ENCODE peak calls at places on chromosomes 2 and 18, in four cellular contexts. V is GM12878, Z is K562, K is HepG2. D is an unnamed sample.

GRCh38 chr2:190881480-190882326 is 1.1 kb downstream of the GLS start:
- DNase-seq in Z (peak; percentile 74), V (peak; percentile 80), K (peak; percentile 90), D (peak; percentile 54)

GRCh38 chr2:102806250-102806837 is 44.5 kb downstream of the TMEM182 start:
- DNase-seq in Z (peak; percentile 74), V (no peak), K (peak; percentile 73), D (peak; percentile 81)

GRCh38 chr2:157193461-157193860 is 64.0 kb upstream of the GALNT5 start:
- DNase-seq in K (no peak), Z (no peak), V (no peak), D (no peak)

GRCh38 chr2:84169871-84170270 is 289.2 kb downstream of the SUCLG1 start:
- DNase-seq in K (no peak), Z (no peak), V (no peak), D (no peak)

GRCh38 chr2:25586726-25587144 is 86.6 kb downstream of the DTNB start:
- DNase-seq in Z (no peak), K (no peak), V (peak; percentile 92), D (no peak)

GRCh38 chr18:21300035-21300434 is 58.0 kb downstream of the GREB1L start:
- DNase-seq in K (no peak), Z (no peak), V (no peak), D (no peak)

GRCh38 chr2:110994250-110994961 is 126.3 kb upstream of the BCL2L11 start:
- DNase-seq in K (no peak), V (no peak), Z (no peak), D (no peak)

GRCh38 chr18:26479686-26480079 is 68.7 kb downstream of the KCTD1 start:
- DNase-seq in K (no peak), V (no peak), Z (no peak), D (no peak)

GRCh38 chr18:26134110-26134509 is 441 bp downstream of the PSMA8 start:
- DNase-seq in K (no peak), Z (no peak), V (no peak), D (no peak)

GRCh38 chr2:224160917-224161316 is 121.8 kb upstream of the SERPINE2 start:
- DNase-seq in V (no peak), Z (no peak), K (no peak), D (no peak)

GRCh38 chr2:63053235-63053888 is 2.7 kb downstream of the OTX1 start:
- DNase-seq in K (no peak), V (no peak), Z (no peak), D (peak; percentile 13)

GRCh38 chr2:199684832-199685231 is 166.2 kb downstream of the FTCDNL1 start:
- DNase-seq in K (no peak), V (no peak), Z (no peak), D (no peak)

GRCh38 chr2:101823347-101823791 is 125.9 kb downstream of the MAP4K4 start:
- DNase-seq in K (peak; percentile 71), Z (peak; percentile 82), V (no peak), D (peak; percentile 71)

GRCh38 chr2:85865539-85866164 is 23.1 kb downstream of the ST3GAL5 start:
- DNase-seq in Z (no peak), V (peak; percentile 62), K (no peak), D (no peak)

GRCh38 chr2:97763176-97763845 is 49.9 kb downstream of the ZAP70 start:
- DNase-seq in Z (no peak), V (no peak), K (no peak), D (no peak)

GRCh38 chr2:190550137-190550536 is 15.6 kb upstream of the NEMP2 start:
- DNase-seq in K (no peak), Z (no peak), V (no peak), D (no peak)

GRCh38 chr2:234679766-234680687 is 183.1 kb upstream of the ARL4C start:
- DNase-seq in V (no peak), Z (no peak), K (peak; percentile 98), D (no peak)

GRCh38 chr18:55475467-55475866 is 112.5 kb downstream of the TCF4 start:
- DNase-seq in V (no peak), Z (no peak), K (no peak), D (no peak)

GRCh38 chr18:24818451-24818850 is 358.0 kb downstream of the HRH4 start:
- DNase-seq in V (no peak), K (no peak), Z (no peak), D (no peak)

GRCh38 chr18:79366177-79367094 is 29.3 kb upstream of the NFATC1 start:
- DNase-seq in V (no peak), Z (no peak), K (no peak), D (no peak)

GRCh38 chr2:193461431-193461946 is 1266.8 kb upstream of the TMEFF2 start:
- DNase-seq in K (no peak), Z (no peak), V (no peak), D (no peak)

GRCh38 chr2:232339121-232340081 is 39.1 kb upstream of the ALPP start:
- DNase-seq in K (no peak), V (no peak), Z (peak; percentile 7), D (peak; percentile 76)

GRCh38 chr18:62757399-62758010 is 42.2 kb downstream of the PHLPP1 start:
- DNase-seq in V (no peak), Z (no peak), K (no peak), D (no peak)

GRCh38 chr2:232138441-232138840 is 176.9 kb downstream of the DIS3L2 start:
- DNase-seq in V (no peak), K (no peak), Z (no peak), D (no peak)

GRCh38 chr2:121199281-121200010 is 85.6 kb downstream of the TFCP2L1 start:
- DNase-seq in K (no peak), V (no peak), Z (no peak), D (no peak)

GRCh38 chr18:13416208-13416607 is 197.6 kb downstream of the LDLRAD4 start:
- DNase-seq in V (no peak), K (no peak), Z (no peak), D (no peak)

GRCh38 chr2:209773377-209773776 is 1.7 kb downstream of the UNC80 start:
- DNase-seq in Z (no peak), K (no peak), V (no peak), D (no peak)

GRCh38 chr2:6369266-6369665 is 496.4 kb downstream of the CMPK2 start:
- DNase-seq in Z (no peak), K (no peak), V (no peak), D (no peak)

GRCh38 chr2:178718283-178718682 is 88.9 kb downstream of the TTN start:
- DNase-seq in V (no peak), K (no peak), Z (no peak), D (no peak)

GRCh38 chr2:158650646-158651357 is 144.3 kb upstream of the DAPL1 start:
- DNase-seq in Z (no peak), V (no peak), K (no peak), D (no peak)

GRCh38 chr2:24919100-24919976 is 699 bp downstream of the ADCY3 start:
- DNase-seq in V (no peak), K (no peak), Z (peak; percentile 54), D (no peak)

GRCh38 chr2:202494300-202494699 is 118.2 kb downstream of the BMPR2 start:
- DNase-seq in V (no peak), K (peak; percentile 98), Z (no peak), D (no peak)

DNA sequence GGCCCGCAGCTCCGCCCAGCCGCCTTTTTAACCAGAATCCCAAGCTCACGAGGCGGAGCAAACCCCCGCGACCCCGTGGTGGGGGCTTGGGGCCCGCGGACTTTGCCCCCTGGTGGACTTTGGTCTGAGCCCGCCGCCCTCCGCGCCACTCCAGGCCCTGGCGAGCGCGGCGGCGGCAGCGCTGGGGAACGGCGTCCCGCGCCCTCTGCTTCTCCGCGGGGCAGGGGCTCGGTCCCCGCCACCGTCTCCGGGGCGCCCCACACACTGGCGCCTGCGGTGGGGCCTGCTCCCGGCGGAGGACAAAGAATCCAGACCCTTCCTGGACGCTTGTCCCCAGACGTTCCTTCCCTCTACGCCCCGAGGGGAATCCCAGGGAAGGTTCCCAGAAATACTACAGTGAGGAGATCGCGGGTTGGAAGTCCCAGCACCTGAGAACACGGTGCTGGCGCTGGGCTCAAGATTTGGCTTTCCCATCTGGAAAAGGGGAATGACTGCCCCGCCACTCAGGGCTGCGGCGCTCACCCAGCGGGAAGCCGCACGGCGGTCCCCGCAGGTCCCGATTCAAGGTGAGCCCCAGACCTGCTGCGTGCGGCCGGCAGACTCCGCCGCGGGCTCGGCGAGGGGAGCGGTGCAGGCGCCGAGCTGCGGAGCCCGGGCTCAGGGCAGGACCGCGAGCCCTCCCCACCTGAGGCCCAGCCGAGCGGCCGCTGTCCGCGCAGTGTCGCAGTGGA is at the start of gene HAAO:
- DNase-seq in V (no peak), K (peak; percentile 91), Z (no peak), D (peak; percentile 67)
- TF ChIP-seq CBFB in V (no peak), K (peak; percentile 92), Z (no peak), D (no peak)

DNA sequence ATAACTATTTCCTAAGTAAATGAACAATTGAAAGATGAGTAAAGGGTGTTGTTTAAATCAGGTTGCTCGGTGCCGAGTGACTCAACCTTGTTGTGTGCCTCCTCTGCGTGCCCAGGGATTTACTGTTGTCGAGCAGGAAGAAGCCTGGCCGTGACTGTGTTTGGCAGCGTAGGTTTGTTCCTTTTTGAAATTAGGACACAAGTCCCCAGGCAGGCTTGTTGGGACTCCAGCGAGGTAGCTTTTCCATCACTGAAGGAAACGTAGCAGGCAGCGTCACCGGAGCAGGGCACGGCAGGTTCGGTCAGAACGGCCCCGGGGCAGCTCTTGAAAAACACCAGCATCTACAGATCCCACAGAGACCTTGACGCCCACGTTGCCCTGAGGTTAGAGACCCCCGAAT is 48.6 kb downstream of the TMEM18 start:
- DNase-seq in K (no peak), Z (no peak), V (no peak), D (no peak)
- TF ChIP-seq CBFB in K (no peak), Z (no peak), V (no peak), D (no peak)

GRCh38 chr18:6210349-6211173 is 204.2 kb downstream of the L3MBTL4 start:
- DNase-seq in Z (no peak), V (no peak), K (peak; percentile 92), D (no peak)
- TF ChIP-seq CBFB in Z (no peak), V (no peak), K (no peak), D (no peak)

GRCh38 chr2:108909275-108909823 is 79.7 kb downstream of the EDAR start:
- DNase-seq in K (no peak), V (no peak), Z (no peak), D (no peak)

GRCh38 chr2:108909917-108910515 is 79.0 kb downstream of the EDAR start:
- DNase-seq in K (no peak), Z (no peak), V (no peak), D (no peak)

GRCh38 chr2:108911401-108911800 is 77.6 kb downstream of the EDAR start:
- DNase-seq in V (no peak), K (no peak), Z (no peak), D (no peak)

GRCh38 chr2:108911807-108912628 is 77.0 kb downstream of the EDAR start:
- DNase-seq in Z (no peak), V (no peak), K (no peak), D (no peak)

DNA sequence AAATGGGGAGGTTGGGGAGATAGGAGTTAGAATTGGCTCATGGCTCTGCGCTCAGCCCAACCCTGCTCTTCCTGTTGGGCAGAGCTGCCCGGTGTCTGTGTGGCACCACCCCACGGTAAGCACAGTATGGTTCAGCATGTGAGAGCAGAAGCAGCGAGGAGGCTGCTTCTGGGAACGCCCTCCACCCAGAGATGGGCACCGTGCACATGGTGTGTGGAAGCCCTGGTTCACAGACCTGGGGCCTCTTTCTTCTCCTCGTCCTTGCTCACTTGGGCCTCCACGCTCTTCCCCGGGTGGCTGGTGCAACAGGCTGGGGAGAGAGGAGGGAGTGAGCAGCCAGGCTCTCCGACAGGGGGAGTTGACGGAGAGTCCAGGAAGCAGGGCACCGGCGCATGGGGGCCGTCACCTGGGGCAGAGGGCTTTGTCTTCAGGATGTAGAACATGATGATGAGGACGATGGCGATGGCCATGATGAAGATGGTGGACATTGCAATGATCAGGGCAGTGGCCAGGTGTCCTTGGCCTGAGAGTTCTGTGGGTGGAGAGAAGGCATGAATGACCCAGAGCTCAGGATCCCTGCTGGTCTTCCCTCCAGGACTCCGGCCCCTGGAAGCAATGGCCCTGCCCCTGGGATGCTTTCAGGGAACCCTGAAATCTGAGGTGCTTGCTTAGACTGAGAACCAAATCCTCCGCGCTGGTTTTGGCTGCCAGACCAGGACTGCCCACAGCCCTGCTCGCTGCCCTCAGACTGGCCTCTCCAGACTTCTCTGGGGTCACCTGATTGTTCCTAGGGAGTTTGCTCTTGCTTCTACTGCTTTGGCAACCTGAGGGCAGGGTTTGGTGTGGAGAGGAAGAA is 78.3 kb downstream of the EDAR start:
- DNase-seq in K (no peak), V (no peak), Z (no peak), D (no peak)
- TF ChIP-seq CBFB in K (no peak), V (no peak), Z (no peak), D (no peak)

D was measured in WTC11.